ENCODE peak calls at places on chromosome 5, in eight cellular contexts. I is tibial nerve; P is upper lobe of right lung; N is CD8-positive, alpha-beta T cell; M is HepG2; H is colonic mucosa; W is ovary; G is HAP-1. Y is an unnamed sample. For H3K36me3 and H3K9me3, the result is how much of the 10 kb centered on the place peaks cover.

GRCh38 chr5:53261245-53261644 is 151.7 kb upstream of the MOCS2 start:
- DNase-seq in I (no peak), P (no peak), N (no peak), M (no peak), H (no peak), W (no peak), G (no peak), Y (no peak)

GRCh38 chr5:149423287-149424268 is 44.5 kb upstream of the IL17B start:
- DNase-seq in I (no peak), P (no peak), N (no peak), M (peak), H (no peak), W (peak), G (no peak), Y (no peak)

GRCh38 chr5:36279054-36279698 is 22.5 kb downstream of the RANBP3L start:
- DNase-seq in I (no peak), P (no peak), N (no peak), M (no peak), H (no peak), W (no peak), G (no peak), Y (no peak)

GRCh38 chr5:55601209-55601618 is 66.5 kb upstream of the PLPP1 start:
- DNase-seq in I (peak), P (peak), N (no peak), M (peak), H (peak), W (peak), G (peak), Y (no peak)

GRCh38 chr5:2430606-2431005 is 320.9 kb downstream of the IRX2 start:
- DNase-seq in I (no peak), P (no peak), N (no peak), M (no peak), H (no peak), W (no peak), G (no peak), Y (no peak)

GRCh38 chr5:8843766-8844165 is 702.1 kb downstream of the SEMA5A start:
- DNase-seq in I (peak), P (no peak), N (no peak), M (no peak), H (no peak), W (no peak), G (no peak), Y (no peak)

GRCh38 chr5:58090704-58091103 is 369.2 kb downstream of the PLK2 start:
- DNase-seq in I (no peak), P (no peak), N (no peak), M (no peak), H (no peak), W (no peak), G (no peak), Y (no peak)

GRCh38 chr5:83552275-83552674 is 80.7 kb downstream of the VCAN start:
- DNase-seq in I (no peak), P (no peak), N (no peak), M (no peak), H (no peak), W (no peak), G (no peak), Y (no peak)

GRCh38 chr5:36877667-36878420 is 1.3 kb downstream of the NIPBL start:
- DNase-seq in I (no peak), P (no peak), N (no peak), M (peak), H (peak), W (no peak), G (no peak), Y (peak)

GRCh38 chr5:36928947-36929346 is 52.4 kb downstream of the NIPBL start:
- DNase-seq in I (no peak), P (no peak), N (no peak), M (no peak), H (no peak), W (no peak), G (no peak), Y (no peak)

GRCh38 chr5:42985129-42986037 is 54.7 kb downstream of the ANXA2R start:
- DNase-seq in I (no peak), P (no peak), N (no peak), M (peak), H (no peak), W (no peak), G (no peak), Y (no peak)

GRCh38 chr5:15574806-15575205 is 74.8 kb downstream of the FBXL7 start:
- DNase-seq in I (no peak), P (no peak), N (no peak), M (no peak), H (no peak), W (no peak), G (no peak), Y (no peak)

GRCh38 chr5:119275873-119276214 is 80.0 kb upstream of the TNFAIP8 start:
- DNase-seq in I (no peak), P (no peak), N (no peak), M (no peak), H (no peak), W (no peak), G (no peak), Y (no peak)

GRCh38 chr5:72552041-72552557 is 44.9 kb upstream of the ZNF366 start:
- DNase-seq in I (no peak), P (no peak), N (no peak), M (no peak), H (no peak), W (no peak), G (no peak), Y (no peak)

GRCh38 chr5:12392246-12392645 is 488.0 kb upstream of the CTNND2 start:
- DNase-seq in I (no peak), P (no peak), N (no peak), M (no peak), H (no peak), W (no peak), G (no peak), Y (no peak)

GRCh38 chr5:68151812-68152211 is 63.7 kb upstream of the PIK3R1 start:
- DNase-seq in I (no peak), P (no peak), N (no peak), M (no peak), H (no peak), W (no peak), G (no peak), Y (no peak)

GRCh38 chr5:174335682-174336364 is 290.3 kb downstream of the NSG2 start:
- DNase-seq in I (no peak), P (no peak), N (no peak), M (no peak), H (no peak), W (no peak), G (no peak), Y (no peak)

GRCh38 chr5:117425163-117425562 is 850.5 kb upstream of the SEMA6A start:
- DNase-seq in I (no peak), P (no peak), N (no peak), M (no peak), H (no peak), W (no peak), G (no peak), Y (no peak)

GRCh38 chr5:147782053-147783028 is at the start of gene JAKMIP2:
- DNase-seq in I (peak), P (peak), N (peak), M (no peak), H (peak), W (peak), G (peak), Y (peak)

GRCh38 chr5:67135381-67135780 is 61.2 kb downstream of the CD180 start:
- DNase-seq in I (no peak), P (no peak), N (no peak), M (no peak), H (no peak), W (no peak), G (no peak), Y (no peak)
- H3K36me3 ChIP-seq in I (under half), P (half or more), N (under half), M (under half), H (under half), W (under half), G (under half), Y (under half)

GRCh38 chr5:179212870-179213269 is 132.4 kb downstream of the ADAMTS2 start:
- DNase-seq in I (no peak), P (no peak), N (no peak), M (no peak), H (no peak), W (no peak), G (peak), Y (no peak)
- H3K9me3 ChIP-seq in I (under half), P (under half), N (under half), M (under half), H (under half), W (under half), G (under half), Y (under half)

GRCh38 chr5:115623632-115624031 is 2.2 kb downstream of the TMED7 start:
- DNase-seq in I (no peak), P (no peak), N (no peak), M (no peak), H (no peak), W (no peak), G (no peak), Y (no peak)

GRCh38 chr5:115624994-115625393 is 842 bp downstream of the TMED7 start:
- DNase-seq in I (no peak), P (no peak), N (no peak), M (peak), H (no peak), W (no peak), G (no peak), Y (no peak)

GRCh38 chr5:115625579-115626443 is at the start of gene TMED7:
- DNase-seq in I (peak), P (peak), N (peak), M (peak), H (peak), W (peak), G (peak), Y (peak)

GRCh38 chr5:115616892-115617291 is 8.9 kb downstream of the TMED7 start:
- DNase-seq in I (no peak), P (no peak), N (no peak), M (no peak), H (no peak), W (no peak), G (no peak), Y (no peak)

GRCh38 chr5:115621365-115621900 is 4.4 kb downstream of the TMED7 start:
- DNase-seq in I (no peak), P (no peak), N (no peak), M (no peak), H (no peak), W (no peak), G (peak), Y (no peak)
- H3K36me3 ChIP-seq in I (under half), P (under half), N (under half), M (under half), H (under half), W (under half), G (under half), Y (under half)

GRCh38 chr5:141392429-141393198 is at the start of gene PCDHGA8:
- DNase-seq in I (no peak), P (no peak), N (no peak), M (no peak), H (no peak), W (no peak), G (no peak), Y (no peak)
- H3K9me3 ChIP-seq in I (under half), P (under half), N (under half), M (under half), H (under half), W (under half), G (under half), Y (under half)

GRCh38 chr5:168603776-168604175 is 24.6 kb upstream of the PANK3 start:
- DNase-seq in I (no peak), P (no peak), N (no peak), M (no peak), H (peak), W (no peak), G (no peak), Y (no peak)
- H3K36me3 ChIP-seq in I (under half), P (under half), N (under half), M (under half), H (under half), W (under half), G (under half), Y (under half)

GRCh38 chr5:150905312-150905683 is 518 bp upstream of the ZNF300 start:
- DNase-seq in I (no peak), P (no peak), N (no peak), M (no peak), H (no peak), W (no peak), G (no peak), Y (no peak)
- H3K9me3 ChIP-seq in I (under half), P (under half), N (under half), M (half or more), H (under half), W (under half), G (under half), Y (under half)

GRCh38 chr5:96756985-96757384 is 50.8 kb downstream of the ERAP1 start:
- DNase-seq in I (no peak), P (no peak), N (no peak), M (no peak), H (no peak), W (no peak), G (no peak), Y (no peak)

GRCh38 chr5:96752341-96753016 is 55.3 kb downstream of the ERAP1 start:
- DNase-seq in I (no peak), P (no peak), N (no peak), M (peak), H (peak), W (no peak), G (peak), Y (no peak)

GRCh38 chr5:96753017-96753397 is 54.7 kb downstream of the ERAP1 start:
- DNase-seq in I (no peak), P (no peak), N (no peak), M (no peak), H (no peak), W (no peak), G (no peak), Y (no peak)

GRCh38 chr5:96751203-96752169 is 56.3 kb downstream of the ERAP1 start:
- DNase-seq in I (no peak), P (no peak), N (no peak), M (no peak), H (no peak), W (no peak), G (no peak), Y (no peak)

DNA sequence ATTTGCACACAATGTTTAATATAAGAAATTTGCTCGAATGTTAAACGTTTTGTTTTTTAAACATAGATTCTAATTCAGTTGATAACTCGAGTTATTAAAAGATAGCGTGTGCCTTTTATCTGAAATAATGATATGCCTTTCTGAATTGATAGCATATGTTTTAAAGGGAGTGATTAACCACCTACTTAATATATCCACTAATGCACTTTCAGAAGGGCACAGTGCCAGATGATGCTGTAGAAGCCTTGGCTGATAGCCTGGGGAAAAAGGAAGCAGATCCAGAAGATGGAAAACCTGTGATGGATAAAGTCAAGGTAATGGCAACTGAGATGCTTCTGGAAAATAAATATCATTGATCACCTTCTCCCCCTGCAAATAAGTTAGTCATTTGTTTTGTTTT is 53.9 kb downstream of the ERAP1 start:
- DNase-seq in I (no peak), P (no peak), N (no peak), M (no peak), H (no peak), W (no peak), G (no peak), Y (no peak)
- H3K36me3 ChIP-seq in I (under half), P (half or more), N (under half), M (half or more), H (under half), W (under half), G (half or more), Y (under half)